ENCODE peak calls at places on chromosomes 7 and 10, in six cellular contexts. I, O, B, F, U and M are unnamed samples.

GRCh38 chr7:23242321-23242720 is 4.3 kb upstream of the GPNMB start:
- DNase-seq in I (no peak), O (no peak), B (no peak), F (no peak), U (no peak), M (no peak)

GRCh38 chr10:5419466-5420094 is 7.2 kb downstream of the NET1 start:
- DNase-seq in I (no peak), O (peak; percentile 33), B (no peak), F (no peak), U (no peak), M (peak; percentile 71)

GRCh38 chr7:149689591-149689845 is 83.9 kb downstream of the ZNF467 start:
- DNase-seq in I (no peak), O (no peak), B (no peak), F (no peak), U (no peak), M (no peak)

GRCh38 chr7:312409-312808 is 22.4 kb downstream of the FOXL3 start:
- DNase-seq in I (no peak), O (no peak), B (no peak), F (no peak), U (no peak), M (no peak)

GRCh38 chr7:109844362-109844761 is 1246.6 kb upstream of the LRRN3 start:
- DNase-seq in I (no peak), O (peak; percentile 26), B (no peak), F (no peak), U (peak; percentile 29), M (no peak)

GRCh38 chr10:106424076-106424475 is 740.4 kb downstream of the SORCS1 start:
- DNase-seq in I (no peak), O (peak; percentile 85), B (peak; percentile 31), F (no peak), U (no peak), M (no peak)

GRCh38 chr10:44878704-44879530 is 32.2 kb upstream of the TMEM72 start:
- DNase-seq in I (peak; percentile 91), O (peak; percentile 81), B (peak; percentile 23), F (peak; percentile 36), U (peak; percentile 80), M (peak; percentile 84)

GRCh38 chr7:2670720-2671391 is 17.1 kb upstream of the AMZ1 start:
- DNase-seq in I (peak; percentile 60), O (peak; percentile 32), B (no peak), F (peak; percentile 20), U (peak; percentile 35), M (peak; percentile 77)

GRCh38 chr10:74480778-74481177 is 329.8 kb downstream of the ADK start:
- DNase-seq in I (no peak), O (no peak), B (no peak), F (no peak), U (no peak), M (no peak)

GRCh38 chr10:123606955-123607354 is 59.2 kb upstream of the GPR26 start:
- DNase-seq in I (no peak), O (no peak), B (no peak), F (no peak), U (no peak), M (no peak)

GRCh38 chr10:111211756-111212155 is 134.9 kb downstream of the ADRA2A start:
- DNase-seq in I (no peak), O (no peak), B (peak; percentile 69), F (no peak), U (no peak), M (no peak)

GRCh38 chr10:52801951-52802350 is 29.4 kb upstream of the MBL2 start:
- DNase-seq in I (no peak), O (no peak), B (peak; percentile 11), F (no peak), U (no peak), M (peak; percentile 31)

GRCh38 chr10:71604324-71605018 is 115.1 kb downstream of the C10orf105 start:
- DNase-seq in I (no peak), O (peak; percentile 24), B (no peak), F (no peak), U (no peak), M (no peak)

GRCh38 chr10:16794005-16794404 is 23.2 kb downstream of the RSU1 start:
- DNase-seq in I (no peak), O (no peak), B (no peak), F (no peak), U (no peak), M (no peak)

GRCh38 chr10:29780639-29781038 is 145.9 kb upstream of the SVIL start:
- DNase-seq in I (no peak), O (no peak), B (no peak), F (no peak), U (no peak), M (no peak)

GRCh38 chr7:151814400-151814914 is 62.5 kb downstream of the PRKAG2 start:
- DNase-seq in I (no peak), O (no peak), B (no peak), F (no peak), U (no peak), M (no peak)

GRCh38 chr7:100483101-100483727 is 513 bp upstream of the NYAP1 start:
- DNase-seq in I (peak; percentile 79), O (peak; percentile 20), B (no peak), F (peak; percentile 66), U (peak; percentile 39), M (peak; percentile 61)

GRCh38 chr7:44085549-44085948 is 3.2 kb upstream of the POLM start:
- DNase-seq in I (no peak), O (no peak), B (no peak), F (no peak), U (no peak), M (no peak)

GRCh38 chr7:74535951-74536356 is 82.2 kb downstream of the GTF2IRD1 start:
- DNase-seq in I (no peak), O (no peak), B (no peak), F (no peak), U (no peak), M (no peak)

GRCh38 chr10:68086011-68086410 is 10.9 kb upstream of the HERC4 start:
- DNase-seq in I (no peak), O (no peak), B (no peak), F (no peak), U (no peak), M (no peak)

GRCh38 chr10:46541017-46541661 is 15.3 kb downstream of the GPRIN2 start:
- DNase-seq in I (no peak), O (no peak), B (no peak), F (no peak), U (no peak), M (no peak)

GRCh38 chr10:111392910-111393309 is 316.1 kb downstream of the ADRA2A start:
- DNase-seq in I (no peak), O (no peak), B (peak; percentile 75), F (no peak), U (no peak), M (no peak)

GRCh38 chr10:101545898-101546297 is 42.2 kb downstream of the POLL start:
- DNase-seq in I (no peak), O (no peak), B (no peak), F (no peak), U (peak; percentile 34), M (no peak)

GRCh38 chr7:867001-867405 is 9.4 kb upstream of the GET4 start:
- DNase-seq in I (no peak), O (peak; percentile 77), B (peak; percentile 62), F (no peak), U (peak; percentile 92), M (peak; percentile 61)

GRCh38 chr10:19702215-19702614 is 114.0 kb upstream of the PLXDC2 start:
- DNase-seq in I (no peak), O (peak; percentile 69), B (no peak), F (no peak), U (no peak), M (peak; percentile 75)

GRCh38 chr10:33808475-33808874 is 474.0 kb upstream of the NRP1 start:
- DNase-seq in I (no peak), O (no peak), B (no peak), F (no peak), U (no peak), M (no peak)

GRCh38 chr7:73533742-73534141 is 11.6 kb upstream of the BAZ1B start:
- DNase-seq in I (no peak), O (no peak), B (no peak), F (no peak), U (no peak), M (no peak)

GRCh38 chr7:149773446-149774236 is at the start of gene ZNF467:
- DNase-seq in I (peak; percentile 64), O (no peak), B (no peak), F (peak; percentile 47), U (peak; percentile 27), M (peak; percentile 32)

GRCh38 chr7:47191876-47192291 is 390.0 kb downstream of the TNS3 start:
- DNase-seq in I (peak; percentile 13), O (no peak), B (no peak), F (no peak), U (no peak), M (no peak)

GRCh38 chr10:124721295-124722052 is 22.7 kb downstream of the FAM53B start:
- DNase-seq in I (no peak), O (no peak), B (no peak), F (no peak), U (peak; percentile 56), M (no peak)

GRCh38 chr10:593901-594457 is 95.5 kb downstream of the DIP2C start:
- DNase-seq in I (no peak), O (peak; percentile 56), B (no peak), F (no peak), U (no peak), M (peak; percentile 21)

GRCh38 chr10:111600772-111601171 is 523.9 kb downstream of the ADRA2A start:
- DNase-seq in I (peak; percentile 11), O (no peak), B (no peak), F (no peak), U (no peak), M (peak; percentile 74)

GRCh38 chr7:124255041-124255667 is 222.3 kb upstream of the TMEM229A start:
- DNase-seq in I (no peak), O (no peak), B (no peak), F (no peak), U (no peak), M (no peak)

GRCh38 chr7:27364344-27364758 is 121.7 kb downstream of the EVX1 start:
- DNase-seq in I (no peak), O (peak; percentile 59), B (peak; percentile 62), F (no peak), U (no peak), M (peak; percentile 70)

GRCh38 chr7:6268909-6269306 is 3.5 kb downstream of the CYTH3 start:
- DNase-seq in I (no peak), O (no peak), B (no peak), F (no peak), U (no peak), M (no peak)

GRCh38 chr10:120735773-120736371 is 115.3 kb upstream of the WDR11 start:
- DNase-seq in I (no peak), O (peak; percentile 45), B (no peak), F (no peak), U (peak; percentile 60), M (peak; percentile 21)

GRCh38 chr10:104327745-104328635 is 10.3 kb downstream of the ITPRIP start:
- DNase-seq in I (no peak), O (peak; percentile 93), B (no peak), F (no peak), U (peak; percentile 87), M (peak; percentile 92)

GRCh38 chr7:34900891-34901493 is 136.3 kb downstream of the DPY19L1 start:
- DNase-seq in I (no peak), O (no peak), B (no peak), F (no peak), U (peak; percentile 5), M (peak; percentile 6)

GRCh38 chr7:112001089-112001826 is 204.9 kb downstream of the DOCK4 start:
- DNase-seq in I (peak; percentile 22), O (peak; percentile 88), B (peak; percentile 33), F (no peak), U (peak; percentile 32), M (peak; percentile 89)

GRCh38 chr10:87618470-87619423 is 40.9 kb upstream of the PAPSS2 start:
- DNase-seq in I (no peak), O (no peak), B (no peak), F (no peak), U (no peak), M (no peak)